ENCODE peak calls at places on chromosomes 1 and 21, in four cellular contexts. P, Q, U and B are unnamed samples. For H3K4me1, the result is how much of the 10 kb centered on the place peaks cover.

GRCh38 chr1:116556289-116557006 is 14.4 kb downstream of the CD58 start:
- DNase-seq in P (peak), Q (peak), U (peak), B (peak)

GRCh38 chr1:114122891-114123621 is 30.6 kb downstream of the SYT6 start:
- DNase-seq in P (no peak), Q (no peak), U (peak), B (no peak)

GRCh38 chr1:17596651-17597509 is 57.4 kb downstream of the ARHGEF10L start:
- DNase-seq in P (no peak), Q (no peak), U (no peak), B (no peak)

GRCh38 chr1:80656011-80656627 is 1144.6 kb upstream of the ADGRL2 start:
- DNase-seq in P (no peak), Q (peak), U (no peak), B (no peak)

GRCh38 chr1:160407819-160408801 is 7.7 kb downstream of the VANGL2 start:
- DNase-seq in P (no peak), Q (no peak), U (no peak), B (no peak)

GRCh38 chr1:18794561-18794960 is 64.9 kb downstream of the TAS1R2 start:
- DNase-seq in P (no peak), Q (no peak), U (no peak), B (no peak)

GRCh38 chr1:55196433-55197035 is 18.6 kb downstream of the USP24 start:
- DNase-seq in P (no peak), Q (no peak), U (no peak), B (no peak)

GRCh38 chr1:243407284-243408018 is 151.6 kb downstream of the SDCCAG8 start:
- DNase-seq in P (no peak), Q (no peak), U (no peak), B (no peak)

GRCh38 chr1:63904826-63905225 is 131.0 kb downstream of the ROR1 start:
- DNase-seq in P (no peak), Q (no peak), U (no peak), B (no peak)

GRCh38 chr1:244599937-244600350 is 53.0 kb upstream of the DESI2 start:
- DNase-seq in P (no peak), Q (peak), U (no peak), B (no peak)

GRCh38 chr1:101410048-101410878 is 173.4 kb downstream of the S1PR1 start:
- DNase-seq in P (no peak), Q (no peak), U (no peak), B (no peak)

GRCh38 chr1:176949033-176949662 is 215.4 kb downstream of the ASTN1 start:
- DNase-seq in P (no peak), Q (peak), U (no peak), B (peak)

GRCh38 chr1:117541003-117541402 is 64.8 kb upstream of the TENT5C start:
- DNase-seq in P (no peak), Q (no peak), U (no peak), B (no peak)

GRCh38 chr1:6509603-6510291 is 18.3 kb upstream of the PLEKHG5 start:
- DNase-seq in P (no peak), Q (no peak), U (no peak), B (peak)

GRCh38 chr21:45887121-45887611 is 94.4 kb upstream of the COL6A1 start:
- DNase-seq in P (no peak), Q (no peak), U (peak), B (no peak)

GRCh38 chr1:116873680-116874271 is 35.9 kb upstream of the PTGFRN start:
- DNase-seq in P (no peak), Q (no peak), U (no peak), B (no peak)

DNA sequence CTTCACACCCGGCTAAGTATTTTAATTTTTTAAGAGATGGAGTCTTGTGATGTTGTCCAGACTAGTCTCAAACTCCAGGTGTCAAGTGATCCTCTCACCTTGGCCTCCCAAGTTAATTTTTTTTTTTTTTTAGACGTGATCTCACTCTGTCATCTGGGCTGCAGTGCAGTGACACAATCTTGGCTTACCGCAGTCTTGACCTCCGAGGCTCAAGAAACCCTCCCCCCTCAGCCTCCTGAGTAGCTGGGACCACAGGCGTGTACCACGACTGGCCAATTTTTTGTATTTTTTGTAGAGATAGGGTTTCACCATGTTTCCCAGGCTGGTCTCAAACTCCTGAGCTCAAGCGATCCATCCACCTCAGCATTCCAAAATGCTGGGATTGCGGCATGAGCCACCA is 11.7 kb upstream of the IFNLR1 start:
- DNase-seq in P (no peak), Q (no peak), U (no peak), B (no peak)
- H3K4me1 ChIP-seq in P (under half), Q (under half), U (under half), B (under half)

GRCh38 chr1:182716740-182717720 is 32.6 kb upstream of the RGS8 start:
- DNase-seq in P (peak), Q (no peak), U (no peak), B (no peak)

GRCh38 chr1:182715531-182715930 is 31.1 kb upstream of the RGS8 start:
- DNase-seq in P (peak), Q (no peak), U (no peak), B (no peak)

GRCh38 chr1:182709855-182710254 is 25.5 kb upstream of the RGS8 start:
- DNase-seq in P (no peak), Q (no peak), U (no peak), B (no peak)

GRCh38 chr1:182713492-182713891 is 29.1 kb upstream of the RGS8 start:
- DNase-seq in P (no peak), Q (no peak), U (no peak), B (no peak)

DNA sequence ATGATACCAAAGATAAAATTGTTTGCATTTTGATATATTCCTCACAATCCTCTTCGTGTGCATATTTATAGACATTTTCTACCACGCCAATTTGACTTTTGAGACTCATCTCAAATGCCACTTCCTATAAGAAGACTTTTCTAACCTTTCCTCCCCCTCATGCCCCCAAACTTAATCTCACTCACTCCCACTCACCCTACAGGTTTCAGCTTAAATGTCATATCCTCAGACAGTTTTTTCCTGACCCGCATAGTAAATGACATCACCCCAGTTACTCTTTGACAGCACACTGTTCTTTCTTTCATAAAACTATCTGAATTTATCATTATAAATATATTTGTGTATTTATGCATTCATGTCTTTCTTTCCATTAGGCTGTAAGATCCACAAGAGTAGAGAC is 29.6 kb upstream of the RGS8 start:
- DNase-seq in P (no peak), Q (no peak), U (no peak), B (no peak)
- TF ChIP-seq EP300 in P (no peak), Q (no peak), U (no peak), B (no peak)

DNA sequence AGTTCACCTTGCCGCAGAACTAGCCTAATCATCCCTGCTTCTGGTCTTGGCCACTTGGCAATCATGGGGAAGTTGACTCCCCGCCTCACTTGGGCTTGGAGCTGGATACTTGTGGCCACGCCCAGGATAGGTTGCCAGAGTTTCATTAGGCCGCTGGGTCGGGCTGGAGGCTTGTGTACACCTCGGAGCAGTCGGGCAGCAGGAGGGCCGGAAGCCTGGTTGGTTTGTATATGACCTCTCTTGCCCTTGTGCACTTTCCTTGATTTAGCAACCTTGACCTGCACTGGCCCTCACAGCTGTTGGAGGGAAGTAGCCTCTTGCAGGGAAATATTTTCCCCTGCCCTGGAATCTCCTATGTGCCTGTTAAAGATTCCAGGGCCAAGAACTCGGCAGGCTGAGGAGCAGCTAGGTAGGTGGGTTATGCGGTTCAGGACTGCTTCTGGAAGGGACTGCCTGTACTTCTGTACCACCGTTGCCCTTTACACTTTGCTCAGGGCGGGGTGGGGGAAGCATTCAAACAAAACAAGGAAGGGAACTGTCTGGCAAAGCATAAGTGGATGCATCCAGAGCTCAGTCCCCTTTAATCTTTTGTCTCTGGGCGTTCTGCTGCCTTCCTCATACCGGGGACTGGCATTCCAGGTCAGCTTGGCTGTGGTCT is 83.5 kb downstream of the UCK2 start:
- DNase-seq in P (no peak), Q (no peak), U (peak), B (peak)
- H3K27ac ChIP-seq in P (peak), Q (no peak), U (no peak), B (no peak)

GRCh38 chr1:12600335-12600734 is 17.7 kb downstream of the DHRS3 start:
- DNase-seq in P (no peak), Q (no peak), U (peak), B (no peak)
- H3K4me1 ChIP-seq in P (half or more), Q (half or more), U (half or more), B (half or more)

DNA sequence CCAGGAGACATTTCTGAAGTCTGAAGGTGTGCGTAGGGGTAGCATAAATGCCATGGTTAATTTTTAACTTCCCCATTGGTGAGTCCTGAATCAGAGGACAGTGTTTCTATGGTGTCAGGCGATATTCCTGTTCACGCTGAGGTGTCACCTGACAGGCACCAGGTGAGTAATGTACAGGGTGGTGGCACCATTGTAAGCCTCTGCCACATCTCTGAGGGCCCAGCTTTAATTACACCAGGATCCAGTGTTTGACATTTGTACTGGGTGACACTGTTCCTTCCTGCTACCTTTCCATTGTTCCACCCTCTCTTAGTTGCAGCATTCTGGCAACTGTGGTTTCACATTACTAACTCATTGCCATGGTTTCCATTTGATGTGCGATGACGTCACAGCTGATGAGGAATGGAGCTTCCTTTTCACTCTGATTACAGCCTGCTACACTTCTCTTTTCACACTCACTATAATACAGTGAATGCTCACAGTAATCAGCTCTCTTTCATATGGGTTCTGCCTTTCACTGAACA is 40.6 kb upstream of the MARK1 start:
- DNase-seq in P (peak), Q (peak), U (no peak), B (no peak)
- TF ChIP-seq EP300 in P (no peak), Q (no peak), U (no peak), B (no peak)

DNA sequence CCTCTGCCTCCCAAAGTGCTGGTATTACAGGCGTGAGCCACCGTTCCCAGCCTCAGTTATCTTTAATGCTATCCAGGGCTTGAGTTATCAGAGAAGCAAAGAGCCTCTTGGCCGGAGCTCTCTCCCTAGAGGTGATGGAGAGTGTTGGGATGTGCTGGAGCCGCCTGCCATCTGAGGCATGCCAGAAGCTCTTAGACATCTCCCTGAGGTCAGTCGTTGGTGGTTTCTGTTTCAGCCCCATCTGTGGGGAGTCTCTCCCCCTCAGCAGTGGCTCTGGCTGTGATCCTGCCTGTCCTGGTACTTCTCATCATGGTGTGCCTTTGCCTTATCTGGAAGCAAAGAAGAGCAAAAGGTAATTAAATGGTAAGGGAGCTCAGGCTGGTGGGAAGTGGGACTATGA is 11.6 kb upstream of the ZNF691 start:
- DNase-seq in P (no peak), Q (no peak), U (no peak), B (no peak)
- H3K27ac ChIP-seq in P (no peak), Q (no peak), U (peak), B (no peak)